ENCODE peak calls at places on chromosomes 5 and 9, in six cellular contexts. R is A549, J is AG09309, I is H9, T is fibroblast of villous mesenchyme, A is progenitor cell of endocrine pancreas. P is an unnamed sample.

GRCh38 chr9:129140397-129141065 is 29.3 kb downstream of the PTPA start:
- DNase-seq in R (peak), J (no peak), I (peak), T (peak), A (peak), P (peak)

GRCh38 chr5:38016835-38017234 is 177.0 kb upstream of the GDNF start:
- DNase-seq in R (no peak), J (no peak), I (no peak), T (no peak), A (no peak), P (no peak)

GRCh38 chr5:96343094-96343493 is 90.0 kb downstream of the PCSK1 start:
- DNase-seq in R (no peak), J (no peak), I (no peak), T (no peak), A (no peak), P (no peak)

GRCh38 chr9:5269249-5269715 is 35.2 kb downstream of the RLN2 start:
- DNase-seq in R (no peak), J (no peak), I (no peak), T (peak), A (no peak), P (no peak)

GRCh38 chr9:82038897-82039296 is 50.3 kb downstream of the SPATA31D1 start:
- DNase-seq in R (no peak), J (no peak), I (no peak), T (no peak), A (no peak), P (no peak)

GRCh38 chr9:86099695-86100364 is 472 bp upstream of the GOLM1 start:
- DNase-seq in R (peak), J (no peak), I (peak), T (peak), A (no peak), P (peak)

GRCh38 chr5:99030871-99031440 is 102.1 kb upstream of the CHD1 start:
- DNase-seq in R (no peak), J (no peak), I (no peak), T (no peak), A (no peak), P (no peak)

GRCh38 chr5:52119768-52120167 is 667.9 kb upstream of the ITGA1 start:
- DNase-seq in R (no peak), J (no peak), I (no peak), T (no peak), A (no peak), P (no peak)

GRCh38 chr9:38183994-38184568 is 115.1 kb upstream of the SHB start:
- DNase-seq in R (no peak), J (no peak), I (no peak), T (peak), A (no peak), P (no peak)

GRCh38 chr9:93036887-93037475 is 21.5 kb upstream of the SUSD3 start:
- DNase-seq in R (no peak), J (no peak), I (no peak), T (no peak), A (no peak), P (no peak)

GRCh38 chr5:392431-392988 is 50.5 kb upstream of the EXOC3 start:
- DNase-seq in R (peak), J (no peak), I (peak), T (no peak), A (no peak), P (no peak)

GRCh38 chr5:167950126-167950721 is 341.2 kb upstream of the WWC1 start:
- DNase-seq in R (no peak), J (peak), I (no peak), T (peak), A (no peak), P (no peak)

GRCh38 chr5:36792560-36793180 is 83.9 kb upstream of the NIPBL start:
- DNase-seq in R (no peak), J (no peak), I (no peak), T (no peak), A (no peak), P (no peak)

GRCh38 chr5:8418049-8418426 is 549.1 kb downstream of the MTRR start:
- DNase-seq in R (no peak), J (no peak), I (no peak), T (no peak), A (no peak), P (no peak)

GRCh38 chr9:121563881-121564460 is 64.3 kb upstream of the GGTA1 start:
- DNase-seq in R (no peak), J (no peak), I (no peak), T (no peak), A (no peak), P (no peak)

GRCh38 chr5:95317687-95318086 is 32.8 kb upstream of the MCTP1 start:
- DNase-seq in R (no peak), J (no peak), I (no peak), T (no peak), A (no peak), P (no peak)

GRCh38 chr5:55407059-55407684 is 99.4 kb downstream of the MTREX start:
- DNase-seq in R (peak), J (peak), I (no peak), T (peak), A (no peak), P (peak)

GRCh38 chr9:129751841-129752801 is 721 bp downstream of the PTGES start:
- DNase-seq in R (no peak), J (no peak), I (no peak), T (peak), A (no peak), P (no peak)

GRCh38 chr5:93578813-93579560 is 2.0 kb downstream of the NR2F1-AS1 start:
- DNase-seq in R (no peak), J (no peak), I (peak), T (peak), A (no peak), P (no peak)

GRCh38 chr5:179698935-179699639 is at the start of gene CANX:
- DNase-seq in R (no peak), J (no peak), I (no peak), T (no peak), A (no peak), P (no peak)

GRCh38 chr9:38680827-38681226 is 39.1 kb downstream of the FAM240B start:
- DNase-seq in R (no peak), J (no peak), I (no peak), T (no peak), A (no peak), P (no peak)

GRCh38 chr9:89608646-89609335 is 4.0 kb downstream of the GADD45G start:
- DNase-seq in R (no peak), J (no peak), I (peak), T (peak), A (no peak), P (no peak)

GRCh38 chr9:135921749-135922310 is 14.5 kb upstream of the CAMSAP1 start:
- DNase-seq in R (no peak), J (no peak), I (no peak), T (no peak), A (no peak), P (no peak)

GRCh38 chr9:125889524-125890473 is 142.6 kb downstream of the PBX3 start:
- DNase-seq in R (peak), J (no peak), I (peak), T (peak), A (peak), P (peak)

GRCh38 chr5:6674421-6674820 is 38.8 kb upstream of the TENT4A start:
- DNase-seq in R (no peak), J (no peak), I (no peak), T (no peak), A (no peak), P (no peak)

GRCh38 chr5:138990986-138991645 is 116.0 kb upstream of the LRRTM2 start:
- DNase-seq in R (no peak), J (no peak), I (no peak), T (no peak), A (no peak), P (no peak)

GRCh38 chr5:68883441-68883840 is 210.4 kb upstream of the SLC30A5 start:
- DNase-seq in R (no peak), J (no peak), I (peak), T (no peak), A (no peak), P (no peak)

GRCh38 chr9:120570296-120570695 is 9.7 kb downstream of the CDK5RAP2 start:
- DNase-seq in R (no peak), J (no peak), I (no peak), T (no peak), A (no peak), P (no peak)

GRCh38 chr9:109918359-109919163 is 138.6 kb downstream of the PALM2AKAP2 start:
- DNase-seq in R (no peak), J (no peak), I (no peak), T (peak), A (no peak), P (no peak)

GRCh38 chr9:93303258-93303771 is 119.4 kb downstream of the WNK2 start:
- DNase-seq in R (no peak), J (no peak), I (peak), T (no peak), A (no peak), P (no peak)

GRCh38 chr5:1453613-1454012 is 8.4 kb upstream of the SLC6A3 start:
- DNase-seq in R (no peak), J (no peak), I (no peak), T (no peak), A (no peak), P (no peak)

GRCh38 chr5:43038523-43038989 is 1.6 kb downstream of the ANXA2R start:
- DNase-seq in R (no peak), J (no peak), I (peak), T (no peak), A (no peak), P (no peak)

GRCh38 chr5:43036409-43036808 is 3.7 kb downstream of the ANXA2R start:
- DNase-seq in R (no peak), J (no peak), I (no peak), T (no peak), A (no peak), P (no peak)

GRCh38 chr5:43039115-43039467 is 1.0 kb downstream of the ANXA2R start:
- DNase-seq in R (no peak), J (no peak), I (no peak), T (no peak), A (no peak), P (no peak)

GRCh38 chr5:43037929-43038510 is 2.1 kb downstream of the ANXA2R start:
- DNase-seq in R (no peak), J (no peak), I (no peak), T (peak), A (no peak), P (no peak)

DNA sequence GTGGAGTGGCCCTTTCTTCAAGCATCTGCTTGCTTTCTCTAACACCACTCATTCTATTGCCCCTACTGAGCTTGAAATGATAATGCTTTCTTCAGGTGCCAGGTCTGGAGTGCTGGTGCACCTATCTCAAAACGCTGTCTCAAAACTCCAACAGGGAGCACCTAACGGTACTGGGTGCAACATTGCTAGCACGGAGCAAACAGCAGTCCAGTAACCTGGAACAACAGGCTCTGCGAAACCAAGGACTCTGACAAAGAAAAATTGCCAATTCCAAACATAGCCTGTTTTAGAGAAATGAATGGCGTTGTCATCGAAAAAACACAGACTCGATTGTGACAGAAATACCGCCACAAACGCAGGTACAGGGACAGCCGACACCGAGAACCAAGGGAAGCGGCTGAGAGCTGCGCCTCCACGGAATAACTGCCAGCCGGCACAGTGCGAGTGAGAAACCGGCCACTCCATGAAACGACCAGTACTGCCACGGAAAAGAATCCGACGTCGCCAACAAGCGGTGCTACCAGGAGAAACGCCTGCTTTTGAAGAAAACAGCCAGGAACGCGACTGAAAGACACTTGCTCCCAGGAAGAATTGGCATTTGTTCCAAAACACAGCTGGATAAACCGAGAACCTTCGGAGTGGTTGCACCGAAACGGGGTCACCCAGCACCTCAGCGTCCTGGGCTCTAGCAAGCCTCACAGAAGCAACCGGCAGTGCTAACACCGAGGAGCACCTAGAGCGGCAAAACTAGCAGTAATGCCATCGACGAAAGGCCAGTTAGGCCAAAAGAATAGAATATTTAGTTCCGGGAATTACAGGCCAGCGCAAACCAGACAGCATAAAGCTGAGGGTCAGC is 3.0 kb downstream of the ANXA2R start:
- DNase-seq in R (no peak), J (no peak), I (peak), T (peak), A (no peak), P (peak)
- TF ChIP-seq CTCF in R (no peak), J (no peak), I (no peak), T (no peak), A (no peak), P (no peak)

DNA sequence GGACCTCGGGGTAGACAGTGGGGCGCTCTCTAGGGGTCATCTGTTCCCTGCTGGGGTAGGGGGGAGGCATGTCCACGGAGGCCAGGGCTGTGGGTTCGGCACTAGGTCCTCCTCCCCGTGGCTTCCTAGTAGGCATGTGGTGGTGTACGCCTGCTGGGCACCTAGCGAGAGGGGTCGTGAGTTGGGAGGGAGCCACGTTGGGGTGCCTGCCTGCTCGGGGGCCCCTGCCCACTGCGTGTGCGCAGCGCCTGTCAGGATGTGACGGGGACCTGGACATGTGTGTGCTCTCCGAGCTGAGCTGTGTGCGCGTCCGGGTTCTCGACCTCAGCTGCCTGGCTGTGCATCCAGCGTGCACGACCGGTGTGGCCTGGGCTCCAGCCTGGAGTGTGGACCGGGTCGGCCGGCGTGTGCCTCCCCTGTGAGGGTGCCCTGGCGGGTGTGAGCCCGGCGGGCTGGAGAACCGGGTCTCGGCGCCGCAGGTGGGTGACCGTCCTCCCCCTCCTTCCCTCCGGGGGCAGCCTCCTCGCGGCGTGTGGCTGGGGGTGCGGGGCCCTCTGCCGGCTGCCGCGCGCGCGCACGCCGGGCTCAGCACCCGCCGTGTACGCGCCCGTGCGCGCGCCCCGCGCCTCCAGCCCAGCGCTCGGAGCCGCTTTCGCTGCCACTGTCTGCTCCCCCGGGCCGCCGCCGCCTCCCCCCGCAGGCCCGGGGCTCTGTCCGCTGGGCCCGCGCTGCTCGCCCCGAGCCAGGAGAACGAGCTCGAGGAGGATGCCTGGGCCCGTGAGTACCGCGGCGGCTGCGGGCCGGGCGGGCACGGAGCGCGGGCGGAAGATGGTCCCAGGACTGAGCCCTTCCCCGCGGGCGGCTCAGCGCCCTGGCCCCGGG is at the start of gene PRR7:
- DNase-seq in R (peak), J (no peak), I (peak), T (peak), A (peak), P (peak)
- TF ChIP-seq CTCF in R (no peak), J (no peak), I (no peak), T (no peak), A (peak), P (no peak)

GRCh38 chr9:15161744-15162143 is 145.3 kb downstream of the TTC39B start:
- DNase-seq in R (no peak), J (no peak), I (no peak), T (no peak), A (no peak), P (no peak)

GRCh38 chr9:15157371-15157770 is 149.6 kb downstream of the TTC39B start:
- DNase-seq in R (no peak), J (no peak), I (no peak), T (no peak), A (no peak), P (no peak)

GRCh38 chr9:15155826-15156225 is 151.2 kb downstream of the TTC39B start:
- DNase-seq in R (no peak), J (no peak), I (no peak), T (no peak), A (no peak), P (no peak)

GRCh38 chr9:15158019-15158418 is 149.0 kb downstream of the TTC39B start:
- DNase-seq in R (no peak), J (no peak), I (no peak), T (no peak), A (no peak), P (no peak)

GRCh38 chr9:15160673-15161072 is 146.3 kb downstream of the TTC39B start:
- DNase-seq in R (no peak), J (peak), I (no peak), T (peak), A (no peak), P (no peak)
- TF ChIP-seq CTCF in R (no peak), J (no peak), I (no peak), T (no peak), A (no peak), P (no peak)

DNA sequence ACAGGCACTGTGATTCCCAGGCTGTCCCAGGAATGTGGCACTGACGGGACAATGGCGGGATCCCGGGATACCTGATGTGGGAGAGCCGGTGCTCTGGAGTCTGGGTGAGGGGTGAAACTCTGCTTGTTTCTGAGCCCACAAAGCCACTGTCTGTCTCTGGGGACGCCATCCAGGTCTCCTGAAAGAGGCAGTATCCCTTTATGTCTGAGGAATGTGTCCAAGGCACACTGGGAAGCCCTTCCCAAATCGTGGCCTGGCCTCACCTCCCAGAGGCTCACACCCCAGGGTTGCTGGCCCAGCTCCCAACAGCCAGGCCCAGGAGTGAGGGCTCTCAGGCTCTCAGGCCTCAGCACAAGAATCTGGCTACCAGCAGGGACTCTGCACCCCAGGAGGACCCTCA is 27.1 kb downstream of the ORM2 start:
- DNase-seq in R (no peak), J (no peak), I (no peak), T (no peak), A (no peak), P (no peak)
- TF ChIP-seq CTCF in R (no peak), J (no peak), I (no peak), T (no peak), A (no peak), P (no peak)

GRCh38 chr9:133437753-133438531 is 15.8 kb downstream of the ADAMTS13 start:
- DNase-seq in R (peak), J (no peak), I (peak), T (no peak), A (no peak), P (no peak)
- TF ChIP-seq CTCF in R (peak), J (peak), I (peak), T (peak), A (peak), P (no peak)